ENCODE peak calls at places on chromosomes 5 and 9, in nine cellular contexts. One of them, this sample, is unnamed.

GRCh38 chr5:172692981-172693380 is 51.9 kb downstream of the NEURL1B start:
- DNase-seq in dorsolateral prefrontal cortex: no peak
- DNase-seq in anterior cingulate cortex: no peak
- DNase-seq in fibroblast of the conjunctiva: no peak
- DNase-seq in neural progenitor cell: no peak
- DNase-seq in GM03348: peak; percentile 57
- DNase-seq in stimulated activated naive CD4-positive, alpha-beta T cell: no peak
- DNase-seq in NCI-H1417: no peak
- DNase-seq in HEK293T: no peak
- DNase-seq in this sample: no peak

GRCh38 chr5:6827815-6828214 is 114.6 kb downstream of the TENT4A start:
- DNase-seq in dorsolateral prefrontal cortex: no peak
- DNase-seq in anterior cingulate cortex: no peak
- DNase-seq in fibroblast of the conjunctiva: no peak
- DNase-seq in neural progenitor cell: no peak
- DNase-seq in GM03348: no peak
- DNase-seq in stimulated activated naive CD4-positive, alpha-beta T cell: peak; percentile 9
- DNase-seq in NCI-H1417: no peak
- DNase-seq in HEK293T: no peak
- DNase-seq in this sample: peak; percentile 21

GRCh38 chr9:105030285-105030684 is 102.3 kb upstream of the ABCA1 start:
- DNase-seq in dorsolateral prefrontal cortex: no peak
- DNase-seq in anterior cingulate cortex: no peak
- DNase-seq in fibroblast of the conjunctiva: no peak
- DNase-seq in neural progenitor cell: no peak
- DNase-seq in GM03348: no peak
- DNase-seq in stimulated activated naive CD4-positive, alpha-beta T cell: no peak
- DNase-seq in NCI-H1417: no peak
- DNase-seq in HEK293T: no peak
- DNase-seq in this sample: no peak

GRCh38 chr9:79193001-79193400 is 378.8 kb upstream of the TLE4 start:
- DNase-seq in dorsolateral prefrontal cortex: no peak
- DNase-seq in anterior cingulate cortex: no peak
- DNase-seq in fibroblast of the conjunctiva: no peak
- DNase-seq in neural progenitor cell: no peak
- DNase-seq in GM03348: peak; percentile 53
- DNase-seq in stimulated activated naive CD4-positive, alpha-beta T cell: no peak
- DNase-seq in NCI-H1417: no peak
- DNase-seq in HEK293T: no peak
- DNase-seq in this sample: no peak

GRCh38 chr9:135660407-135660806 is 2.7 kb upstream of the LCN9 start:
- DNase-seq in dorsolateral prefrontal cortex: no peak
- DNase-seq in anterior cingulate cortex: no peak
- DNase-seq in fibroblast of the conjunctiva: no peak
- DNase-seq in neural progenitor cell: no peak
- DNase-seq in GM03348: no peak
- DNase-seq in stimulated activated naive CD4-positive, alpha-beta T cell: no peak
- DNase-seq in NCI-H1417: no peak
- DNase-seq in HEK293T: no peak
- DNase-seq in this sample: no peak

GRCh38 chr5:14818931-14819790 is 52.4 kb downstream of the ANKH start:
- DNase-seq in dorsolateral prefrontal cortex: peak; percentile 51
- DNase-seq in anterior cingulate cortex: no peak
- DNase-seq in fibroblast of the conjunctiva: no peak
- DNase-seq in neural progenitor cell: no peak
- DNase-seq in GM03348: no peak
- DNase-seq in stimulated activated naive CD4-positive, alpha-beta T cell: no peak
- DNase-seq in NCI-H1417: no peak
- DNase-seq in HEK293T: no peak
- DNase-seq in this sample: no peak

GRCh38 chr9:134399435-134400056 is 73.3 kb downstream of the RXRA start:
- DNase-seq in dorsolateral prefrontal cortex: no peak
- DNase-seq in anterior cingulate cortex: no peak
- DNase-seq in fibroblast of the conjunctiva: no peak
- DNase-seq in neural progenitor cell: no peak
- DNase-seq in GM03348: peak; percentile 56
- DNase-seq in stimulated activated naive CD4-positive, alpha-beta T cell: no peak
- DNase-seq in NCI-H1417: no peak
- DNase-seq in HEK293T: peak; percentile 43
- DNase-seq in this sample: no peak

GRCh38 chr9:95480346-95480745 is 36.4 kb downstream of the PTCH1 start:
- DNase-seq in dorsolateral prefrontal cortex: no peak
- DNase-seq in anterior cingulate cortex: no peak
- DNase-seq in fibroblast of the conjunctiva: no peak
- DNase-seq in neural progenitor cell: no peak
- DNase-seq in GM03348: no peak
- DNase-seq in stimulated activated naive CD4-positive, alpha-beta T cell: no peak
- DNase-seq in NCI-H1417: no peak
- DNase-seq in HEK293T: no peak
- DNase-seq in this sample: no peak

GRCh38 chr5:143054480-143054941 is 284.3 kb downstream of the ARHGAP26 start:
- DNase-seq in dorsolateral prefrontal cortex: no peak
- DNase-seq in anterior cingulate cortex: no peak
- DNase-seq in fibroblast of the conjunctiva: no peak
- DNase-seq in neural progenitor cell: no peak
- DNase-seq in GM03348: no peak
- DNase-seq in stimulated activated naive CD4-positive, alpha-beta T cell: no peak
- DNase-seq in NCI-H1417: peak; percentile 11
- DNase-seq in HEK293T: no peak
- DNase-seq in this sample: no peak

GRCh38 chr5:160685219-160685618 is 166.8 kb downstream of the ATP10B start:
- DNase-seq in dorsolateral prefrontal cortex: no peak
- DNase-seq in anterior cingulate cortex: no peak
- DNase-seq in fibroblast of the conjunctiva: no peak
- DNase-seq in neural progenitor cell: no peak
- DNase-seq in GM03348: no peak
- DNase-seq in stimulated activated naive CD4-positive, alpha-beta T cell: no peak
- DNase-seq in NCI-H1417: peak; percentile 62
- DNase-seq in HEK293T: no peak
- DNase-seq in this sample: no peak

GRCh38 chr5:61167382-61167781 is 5.1 kb upstream of the SMIM15 start:
- DNase-seq in dorsolateral prefrontal cortex: no peak
- DNase-seq in anterior cingulate cortex: no peak
- DNase-seq in fibroblast of the conjunctiva: peak; percentile 48
- DNase-seq in neural progenitor cell: no peak
- DNase-seq in GM03348: peak; percentile 70
- DNase-seq in stimulated activated naive CD4-positive, alpha-beta T cell: peak; percentile 1
- DNase-seq in NCI-H1417: no peak
- DNase-seq in HEK293T: peak; percentile 28
- DNase-seq in this sample: peak; percentile 50

GRCh38 chr5:135127604-135128240 is 93.7 kb upstream of the PITX1 start:
- DNase-seq in dorsolateral prefrontal cortex: no peak
- DNase-seq in anterior cingulate cortex: no peak
- DNase-seq in fibroblast of the conjunctiva: no peak
- DNase-seq in neural progenitor cell: no peak
- DNase-seq in GM03348: peak; percentile 87
- DNase-seq in stimulated activated naive CD4-positive, alpha-beta T cell: no peak
- DNase-seq in NCI-H1417: no peak
- DNase-seq in HEK293T: no peak
- DNase-seq in this sample: no peak

GRCh38 chr5:16502866-16503265 is 37.3 kb upstream of the ZNF622 start:
- DNase-seq in dorsolateral prefrontal cortex: no peak
- DNase-seq in anterior cingulate cortex: no peak
- DNase-seq in fibroblast of the conjunctiva: no peak
- DNase-seq in neural progenitor cell: peak; percentile 27
- DNase-seq in GM03348: no peak
- DNase-seq in stimulated activated naive CD4-positive, alpha-beta T cell: no peak
- DNase-seq in NCI-H1417: no peak
- DNase-seq in HEK293T: no peak
- DNase-seq in this sample: no peak

GRCh38 chr9:96565684-96566360 is 53.8 kb downstream of the CDC14B start:
- DNase-seq in dorsolateral prefrontal cortex: no peak
- DNase-seq in anterior cingulate cortex: no peak
- DNase-seq in fibroblast of the conjunctiva: no peak
- DNase-seq in neural progenitor cell: peak; percentile 7
- DNase-seq in GM03348: peak; percentile 71
- DNase-seq in stimulated activated naive CD4-positive, alpha-beta T cell: peak; percentile 47
- DNase-seq in NCI-H1417: no peak
- DNase-seq in HEK293T: no peak
- DNase-seq in this sample: no peak

GRCh38 chr5:76180817-76181805 is 97.9 kb downstream of the SV2C start:
- DNase-seq in dorsolateral prefrontal cortex: no peak
- DNase-seq in anterior cingulate cortex: no peak
- DNase-seq in fibroblast of the conjunctiva: no peak
- DNase-seq in neural progenitor cell: no peak
- DNase-seq in GM03348: no peak
- DNase-seq in stimulated activated naive CD4-positive, alpha-beta T cell: no peak
- DNase-seq in NCI-H1417: no peak
- DNase-seq in HEK293T: no peak
- DNase-seq in this sample: no peak

GRCh38 chr5:77239126-77239741 is 28.8 kb downstream of the PDE8B start:
- DNase-seq in dorsolateral prefrontal cortex: no peak
- DNase-seq in anterior cingulate cortex: no peak
- DNase-seq in fibroblast of the conjunctiva: no peak
- DNase-seq in neural progenitor cell: no peak
- DNase-seq in GM03348: peak; percentile 19
- DNase-seq in stimulated activated naive CD4-positive, alpha-beta T cell: peak; percentile 6
- DNase-seq in NCI-H1417: no peak
- DNase-seq in HEK293T: no peak
- DNase-seq in this sample: no peak